ENCODE peak calls at places on chromosomes 16 and 17, in six cellular contexts. One of them, this sample, is unnamed.

GRCh38 chr17:49699967-49700575 is 7.7 kb downstream of the SLC35B1 start:
- DNase-seq in transverse colon: no peak
- DNase-seq in A549: no peak
- DNase-seq in fibroblast of lung: no peak
- DNase-seq in BE2C: no peak
- DNase-seq in AG10803: no peak
- DNase-seq in this sample: no peak

GRCh38 chr17:9913476-9913875 is 8.4 kb upstream of the RCVRN start:
- DNase-seq in transverse colon: no peak
- DNase-seq in AG10803: no peak
- DNase-seq in BE2C: no peak
- DNase-seq in fibroblast of lung: no peak
- DNase-seq in A549: no peak
- DNase-seq in this sample: no peak

GRCh38 chr17:47615766-47616424 is 33.8 kb upstream of the KPNB1 start:
- DNase-seq in fibroblast of lung: peak; percentile 71
- DNase-seq in AG10803: peak; percentile 50
- DNase-seq in transverse colon: no peak
- DNase-seq in A549: peak; percentile 41
- DNase-seq in BE2C: no peak
- DNase-seq in this sample: no peak

GRCh38 chr16:62665269-62665668 is 629.0 kb upstream of the CDH8 start:
- DNase-seq in AG10803: no peak
- DNase-seq in BE2C: no peak
- DNase-seq in A549: no peak
- DNase-seq in transverse colon: no peak
- DNase-seq in fibroblast of lung: no peak
- DNase-seq in this sample: no peak

GRCh38 chr17:79749156-79749815 is 18.5 kb downstream of the ENPP7 start:
- DNase-seq in A549: no peak
- DNase-seq in fibroblast of lung: peak; percentile 67
- DNase-seq in BE2C: no peak
- DNase-seq in transverse colon: no peak
- DNase-seq in AG10803: peak; percentile 79
- DNase-seq in this sample: no peak

GRCh38 chr16:17101646-17102045 is 369.1 kb downstream of the XYLT1 start:
- DNase-seq in fibroblast of lung: no peak
- DNase-seq in A549: no peak
- DNase-seq in BE2C: peak; percentile 38
- DNase-seq in AG10803: no peak
- DNase-seq in transverse colon: no peak
- DNase-seq in this sample: no peak

GRCh38 chr17:81350320-81350686 is 45.0 kb upstream of the BAHCC1 start:
- DNase-seq in fibroblast of lung: no peak
- DNase-seq in transverse colon: no peak
- DNase-seq in AG10803: no peak
- DNase-seq in BE2C: no peak
- DNase-seq in A549: no peak
- DNase-seq in this sample: no peak

GRCh38 chr17:12358477-12358876 is 307.2 kb upstream of the MYOCD start:
- DNase-seq in transverse colon: peak; percentile 14
- DNase-seq in BE2C: no peak
- DNase-seq in A549: no peak
- DNase-seq in AG10803: no peak
- DNase-seq in fibroblast of lung: peak; percentile 5
- DNase-seq in this sample: no peak

GRCh38 chr17:75404739-75405364 is 626 bp downstream of the GRB2 start:
- DNase-seq in transverse colon: peak; percentile 53
- DNase-seq in BE2C: peak; percentile 53
- DNase-seq in AG10803: peak; percentile 21
- DNase-seq in A549: peak; percentile 58
- DNase-seq in fibroblast of lung: no peak
- DNase-seq in this sample: no peak

GRCh38 chr16:56932588-56933265 is 785 bp downstream of the HERPUD1 start:
- DNase-seq in A549: peak; percentile 66
- DNase-seq in BE2C: peak; percentile 57
- DNase-seq in transverse colon: peak; percentile 81
- DNase-seq in AG10803: peak; percentile 75
- DNase-seq in fibroblast of lung: peak; percentile 79
- DNase-seq in this sample: no peak

GRCh38 chr17:61402978-61403845 is 3.6 kb downstream of the TBX2 start:
- DNase-seq in fibroblast of lung: peak; percentile 64
- DNase-seq in A549: no peak
- DNase-seq in AG10803: no peak
- DNase-seq in transverse colon: no peak
- DNase-seq in BE2C: peak; percentile 54
- DNase-seq in this sample: no peak

GRCh38 chr16:1871974-1872635 is at the start of gene MEIOB:
- DNase-seq in fibroblast of lung: no peak
- DNase-seq in A549: peak; percentile 46
- DNase-seq in BE2C: peak; percentile 83
- DNase-seq in AG10803: no peak
- DNase-seq in transverse colon: peak; percentile 30
- DNase-seq in this sample: no peak
- H3K4me3 ChIP-seq in fibroblast of lung: no peak within 1 kb of the TSS
- H3K4me3 ChIP-seq in A549: peak within 1 kb of the TSS; percentile 46
- H3K4me3 ChIP-seq in BE2C: peak within 1 kb of the TSS; percentile 53
- H3K4me3 ChIP-seq in AG10803: peak within 1 kb of the TSS; percentile 36
- H3K4me3 ChIP-seq in transverse colon: no peak within 1 kb of the TSS
- H3K4me3 ChIP-seq in this sample: no peak within 1 kb of the TSS

DNA sequence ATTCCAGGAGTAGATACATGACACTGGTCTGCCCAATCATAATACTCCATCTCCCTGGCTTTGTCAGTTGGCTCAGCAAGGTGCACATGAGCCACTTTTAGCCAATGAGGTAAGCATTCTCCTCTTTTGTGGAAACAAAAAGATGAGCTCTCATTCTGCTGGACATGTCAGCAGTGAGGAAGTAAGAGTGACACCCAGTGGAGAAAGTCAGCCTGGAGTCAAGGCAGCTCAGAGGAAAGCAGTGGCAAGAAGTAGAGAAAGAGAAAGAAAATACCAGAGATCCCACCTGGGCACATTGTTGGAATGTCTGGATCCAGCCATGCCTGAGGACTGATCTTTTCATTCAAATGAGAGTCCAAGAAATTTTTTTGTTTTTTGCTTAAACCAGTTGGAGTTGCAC is 496.9 kb upstream of the C16orf82 start:
- DNase-seq in transverse colon: no peak
- DNase-seq in AG10803: no peak
- DNase-seq in A549: no peak
- DNase-seq in fibroblast of lung: no peak
- DNase-seq in BE2C: no peak
- DNase-seq in this sample: no peak
- TF ChIP-seq CTCF in transverse colon: no peak
- TF ChIP-seq CTCF in AG10803: no peak
- TF ChIP-seq CTCF in A549: peak; percentile 16
- TF ChIP-seq CTCF in fibroblast of lung: no peak
- TF ChIP-seq CTCF in BE2C: no peak
- TF ChIP-seq CTCF in this sample: no peak

DNA sequence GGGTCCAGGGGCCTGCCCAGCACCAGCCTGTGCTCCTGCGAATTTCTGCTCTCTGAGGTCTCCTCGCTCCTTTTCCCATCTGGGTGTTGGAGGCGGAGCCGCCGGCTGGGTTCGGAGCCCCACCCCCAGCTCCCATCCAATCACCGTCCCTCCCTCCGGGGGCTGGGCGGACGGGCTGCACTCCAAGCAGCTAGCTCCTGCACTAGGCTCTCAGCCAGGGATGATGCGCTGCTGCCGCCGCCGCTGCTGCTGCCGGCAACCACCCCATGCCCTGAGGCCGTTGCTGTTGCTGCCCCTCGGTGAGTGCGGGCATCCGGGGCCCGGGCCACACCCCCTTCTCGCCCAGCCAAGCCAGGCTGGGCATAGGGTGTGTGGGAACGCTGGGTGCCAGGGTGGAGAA is at the start of gene NRN1L:
- DNase-seq in AG10803: peak; percentile 87
- DNase-seq in fibroblast of lung: peak; percentile 91
- DNase-seq in transverse colon: peak; percentile 83
- DNase-seq in A549: no peak
- DNase-seq in BE2C: peak; percentile 97
- DNase-seq in this sample: peak; percentile 78
- H3K4me3 ChIP-seq in AG10803: no peak within 1 kb of the TSS
- H3K4me3 ChIP-seq in fibroblast of lung: no peak within 1 kb of the TSS
- H3K4me3 ChIP-seq in transverse colon: no peak within 1 kb of the TSS
- H3K4me3 ChIP-seq in A549: no peak within 1 kb of the TSS
- H3K4me3 ChIP-seq in BE2C: no peak within 1 kb of the TSS
- H3K4me3 ChIP-seq in this sample: no peak within 1 kb of the TSS

DNA sequence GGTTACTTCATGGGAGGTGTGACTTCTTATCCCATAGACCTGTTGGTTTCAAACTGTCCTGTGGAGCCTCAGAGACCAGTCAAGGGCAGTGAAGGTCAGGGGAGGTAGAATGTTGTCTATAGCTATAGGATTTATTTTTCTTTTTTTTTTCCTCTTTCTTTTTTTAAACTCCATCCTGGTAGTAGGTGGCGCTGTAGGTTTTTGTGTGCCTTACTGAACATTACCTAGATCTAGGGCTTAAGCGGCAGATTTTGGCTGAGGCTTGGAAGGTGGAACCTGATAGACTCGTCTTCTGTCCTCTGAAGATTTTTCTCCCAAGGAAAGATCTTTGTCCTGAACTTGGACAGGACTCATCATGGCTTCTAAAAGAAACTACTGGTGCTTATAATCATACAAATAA is 8.2 kb upstream of the LASP1NB start:
- DNase-seq in BE2C: no peak
- DNase-seq in transverse colon: no peak
- DNase-seq in A549: no peak
- DNase-seq in AG10803: no peak
- DNase-seq in fibroblast of lung: no peak
- DNase-seq in this sample: no peak
- TF ChIP-seq CTCF in BE2C: peak; percentile 24
- TF ChIP-seq CTCF in transverse colon: no peak
- TF ChIP-seq CTCF in A549: peak; percentile 42
- TF ChIP-seq CTCF in AG10803: no peak
- TF ChIP-seq CTCF in fibroblast of lung: no peak
- TF ChIP-seq CTCF in this sample: no peak

DNA sequence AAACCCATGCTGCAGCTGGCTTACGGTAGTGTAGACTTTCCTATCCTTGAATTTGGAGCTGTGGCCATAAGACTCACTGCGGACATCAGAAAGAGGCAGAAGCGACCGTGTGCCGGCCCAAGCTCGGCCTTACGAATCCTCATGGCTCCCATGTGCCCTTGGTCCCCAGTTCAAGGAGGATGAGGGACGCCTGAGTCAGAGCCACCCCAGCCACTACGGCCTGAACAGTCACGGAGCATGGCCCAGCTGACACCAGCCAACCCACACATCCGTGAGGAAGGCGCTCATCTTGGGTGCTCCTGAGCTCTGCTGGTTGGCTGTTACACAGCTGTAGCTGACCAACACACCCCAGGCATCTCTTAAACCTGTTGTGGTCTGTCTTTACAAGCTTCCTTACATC is 44.0 kb downstream of the ZCCHC14 start:
- DNase-seq in A549: no peak
- DNase-seq in transverse colon: no peak
- DNase-seq in AG10803: no peak
- DNase-seq in fibroblast of lung: no peak
- DNase-seq in BE2C: no peak
- DNase-seq in this sample: no peak
- H3K4me3 ChIP-seq in A549: no peak overlapping the region
- H3K4me3 ChIP-seq in transverse colon: no peak overlapping the region
- H3K4me3 ChIP-seq in AG10803: no peak overlapping the region
- H3K4me3 ChIP-seq in fibroblast of lung: no peak overlapping the region
- H3K4me3 ChIP-seq in BE2C: no peak overlapping the region
- H3K4me3 ChIP-seq in this sample: no peak overlapping the region

GRCh38 chr17:6425407-6425806 is 9.5 kb downstream of the AIPL1 start:
- DNase-seq in BE2C: no peak
- DNase-seq in fibroblast of lung: no peak
- DNase-seq in AG10803: no peak
- DNase-seq in A549: no peak
- DNase-seq in transverse colon: no peak
- DNase-seq in this sample: no peak

GRCh38 chr17:6420173-6420641 is 14.7 kb downstream of the AIPL1 start:
- DNase-seq in fibroblast of lung: no peak
- DNase-seq in BE2C: no peak
- DNase-seq in transverse colon: no peak
- DNase-seq in A549: peak; percentile 38
- DNase-seq in AG10803: no peak
- DNase-seq in this sample: no peak

GRCh38 chr17:6421700-6422604 is 13.0 kb downstream of the AIPL1 start:
- DNase-seq in A549: peak; percentile 95
- DNase-seq in BE2C: peak; percentile 60
- DNase-seq in transverse colon: peak; percentile 80
- DNase-seq in AG10803: peak; percentile 68
- DNase-seq in fibroblast of lung: peak; percentile 71
- DNase-seq in this sample: no peak

GRCh38 chr17:6423931-6424330 is 11.0 kb downstream of the AIPL1 start:
- DNase-seq in fibroblast of lung: no peak
- DNase-seq in A549: no peak
- DNase-seq in AG10803: no peak
- DNase-seq in BE2C: no peak
- DNase-seq in transverse colon: no peak
- DNase-seq in this sample: no peak

DNA sequence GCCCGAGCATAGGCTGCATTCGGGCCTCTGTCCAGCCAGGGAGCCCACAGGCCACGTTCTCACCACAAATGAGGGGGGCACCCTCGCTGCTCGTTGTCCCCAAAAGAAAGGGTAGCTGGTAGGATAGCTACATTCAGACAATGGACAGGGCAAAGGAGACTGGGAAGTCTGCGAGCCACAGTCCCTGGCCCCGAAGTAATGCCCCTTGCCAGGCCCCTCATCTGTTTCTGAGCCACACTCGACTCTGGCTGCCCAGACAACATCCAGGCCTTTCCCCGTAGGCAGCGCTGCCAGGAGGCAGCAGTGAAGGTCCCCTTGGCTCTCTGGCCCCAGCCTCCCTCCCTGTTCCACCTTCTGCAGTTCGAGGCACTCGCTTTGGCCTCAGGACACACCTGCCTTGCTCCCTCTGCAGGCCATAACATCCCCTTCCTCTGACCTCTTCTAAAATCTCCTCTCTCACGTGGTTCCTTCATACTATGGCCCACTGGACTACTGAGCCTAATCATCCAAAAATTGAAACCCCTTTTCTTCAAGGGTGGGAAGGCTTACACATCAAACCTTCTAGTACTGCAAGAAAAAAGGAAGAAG is 12.2 kb downstream of the AIPL1 start:
- DNase-seq in fibroblast of lung: no peak
- DNase-seq in BE2C: no peak
- DNase-seq in AG10803: no peak
- DNase-seq in A549: no peak
- DNase-seq in transverse colon: no peak
- DNase-seq in this sample: no peak
- TF ChIP-seq CTCF in fibroblast of lung: no peak
- TF ChIP-seq CTCF in BE2C: no peak
- TF ChIP-seq CTCF in AG10803: no peak
- TF ChIP-seq CTCF in A549: no peak
- TF ChIP-seq CTCF in transverse colon: no peak
- TF ChIP-seq CTCF in this sample: no peak